ENCODE peak calls at places on chromosome 10, in seven cellular contexts. N is endothelial cell of umbilical vein, T is H1, V is astrocyte, J is fibroblast of lung, W is mammary epithelial cell, L is hepatocyte. K is an unnamed sample.

GRCh38 chr10:30455816-30456215 is 21.8 kb downstream of the MAP3K8 start:
- DNase-seq in N (no peak), T (no peak), V (no peak), J (no peak), W (no peak), L (no peak), K (no peak)

GRCh38 chr10:34102237-34102673 is 712.8 kb downstream of the PARD3 start:
- DNase-seq in N (peak; percentile 39), T (no peak), V (peak; percentile 41), J (peak; percentile 65), W (no peak), L (peak; percentile 37), K (no peak)

GRCh38 chr10:94076325-94076841 is 82.7 kb downstream of the PLCE1 start:
- DNase-seq in N (no peak), T (no peak), V (peak; percentile 51), J (peak; percentile 82), W (no peak), L (peak; percentile 61), K (no peak)

GRCh38 chr10:120386896-120387295 is 70.1 kb upstream of the PLPP4 start:
- DNase-seq in N (no peak), T (no peak), V (peak; percentile 52), J (no peak), W (no peak), L (no peak), K (no peak)

GRCh38 chr10:99908512-99908911 is 101.2 kb downstream of the DNMBP start:
- DNase-seq in N (no peak), T (no peak), V (peak; percentile 23), J (no peak), W (peak; percentile 72), L (no peak), K (no peak)

GRCh38 chr10:15385552-15386455 is 14.7 kb upstream of the FAM171A1 start:
- DNase-seq in N (peak; percentile 89), T (no peak), V (no peak), J (no peak), W (no peak), L (no peak), K (no peak)

GRCh38 chr10:124283215-124284046 is 135.3 kb downstream of the OAT start:
- DNase-seq in N (no peak), T (no peak), V (no peak), J (no peak), W (no peak), L (no peak), K (no peak)

GRCh38 chr10:129641982-129642381 is 174.9 kb downstream of the MGMT start:
- DNase-seq in N (no peak), T (no peak), V (no peak), J (no peak), W (no peak), L (no peak), K (no peak)

GRCh38 chr10:70587045-70587658 is 15.4 kb downstream of the PRF1 start:
- DNase-seq in N (no peak), T (no peak), V (no peak), J (no peak), W (no peak), L (no peak), K (no peak)

GRCh38 chr10:58435297-58435696 is 50.1 kb downstream of the TFAM start:
- DNase-seq in N (peak; percentile 23), T (no peak), V (peak; percentile 100), J (peak; percentile 94), W (peak; percentile 91), L (peak; percentile 23), K (peak; percentile 66)

GRCh38 chr10:100183482-100183881 is 2.3 kb downstream of the ERLIN1 start:
- DNase-seq in N (no peak), T (no peak), V (no peak), J (peak; percentile 22), W (peak; percentile 58), L (peak; percentile 42), K (no peak)

GRCh38 chr10:98212204-98212603 is 55.8 kb downstream of the LOXL4 start:
- DNase-seq in N (no peak), T (no peak), V (no peak), J (no peak), W (peak; percentile 66), L (no peak), K (no peak)

GRCh38 chr10:120850911-120851865 is at the start of gene WDR11:
- DNase-seq in N (peak; percentile 88), T (peak; percentile 87), V (peak; percentile 87), J (peak; percentile 94), W (peak; percentile 92), L (peak; percentile 94), K (peak; percentile 41)

GRCh38 chr10:96585726-96586418 is 940 bp downstream of the TM9SF3 start:
- DNase-seq in N (peak; percentile 41), T (no peak), V (peak; percentile 12), J (peak; percentile 5), W (peak; percentile 11), L (peak; percentile 61), K (no peak)

GRCh38 chr10:114328278-114328812 is 76.0 kb downstream of the AFAP1L2 start:
- DNase-seq in N (no peak), T (no peak), V (no peak), J (no peak), W (no peak), L (no peak), K (no peak)

GRCh38 chr10:63208981-63209380 is 75.9 kb downstream of the NRBF2 start:
- DNase-seq in N (peak; percentile 73), T (no peak), V (peak; percentile 71), J (peak; percentile 51), W (no peak), L (no peak), K (no peak)

GRCh38 chr10:97034301-97034700 is 151.5 kb downstream of the SLIT1 start:
- DNase-seq in N (no peak), T (no peak), V (no peak), J (peak; percentile 4), W (no peak), L (no peak), K (no peak)

GRCh38 chr10:124641282-124642075 is 102.7 kb downstream of the FAM53B start:
- DNase-seq in N (no peak), T (no peak), V (peak; percentile 58), J (peak; percentile 66), W (peak; percentile 54), L (peak; percentile 32), K (no peak)

GRCh38 chr10:31157125-31157983 is 125.7 kb upstream of the ZNF438 start:
- DNase-seq in N (no peak), T (no peak), V (peak; percentile 90), J (peak; percentile 87), W (no peak), L (peak; percentile 32), K (no peak)

GRCh38 chr10:75272896-75273295 is 37.1 kb upstream of the COMTD1 start:
- DNase-seq in N (no peak), T (no peak), V (no peak), J (peak; percentile 41), W (no peak), L (no peak), K (no peak)

GRCh38 chr10:47383254-47384147 is 592 bp downstream of the ZNF488 start:
- DNase-seq in N (no peak), T (peak; percentile 57), V (no peak), J (no peak), W (no peak), L (no peak), K (no peak)

GRCh38 chr10:132497788-132498561 is 39.6 kb upstream of the INPP5A start:
- DNase-seq in N (no peak), T (no peak), V (no peak), J (no peak), W (no peak), L (no peak), K (no peak)
- H3K79me2 ChIP-seq in N (no peaks in the 10 kb centered on the region), T (no peaks in the 10 kb centered on the region), V (no peaks in the 10 kb centered on the region), J (no peaks in the 10 kb centered on the region), W (no peaks in the 10 kb centered on the region), L (no peaks in the 10 kb centered on the region), K (no peaks in the 10 kb centered on the region)

GRCh38 chr10:103676851-103677417 is 178.4 kb downstream of the SH3PXD2A start:
- DNase-seq in N (no peak), T (no peak), V (peak; percentile 99), J (peak; percentile 73), W (peak; percentile 65), L (no peak), K (no peak)

GRCh38 chr10:103673616-103674015 is 180.1 kb downstream of the NEURL1 start:
- DNase-seq in N (no peak), T (no peak), V (no peak), J (no peak), W (no peak), L (no peak), K (no peak)

GRCh38 chr10:103677486-103677885 is 177.9 kb downstream of the SH3PXD2A start:
- DNase-seq in N (no peak), T (no peak), V (no peak), J (no peak), W (no peak), L (no peak), K (no peak)

GRCh38 chr10:103678104-103678526 is 177.3 kb downstream of the SH3PXD2A start:
- DNase-seq in N (peak; percentile 77), T (no peak), V (peak; percentile 90), J (peak; percentile 99), W (no peak), L (peak; percentile 94), K (no peak)

GRCh38 chr10:103676058-103676785 is 179.2 kb downstream of the SH3PXD2A start:
- DNase-seq in N (no peak), T (no peak), V (peak; percentile 52), J (peak; percentile 60), W (peak; percentile 49), L (peak; percentile 59), K (peak; percentile 64)
- H3K4me3 ChIP-seq in N (no peak overlapping the region), T (no peak overlapping the region), V (no peak overlapping the region), J (peak overlapping the region; percentile 6), W (no peak overlapping the region), L (no peak overlapping the region), K (peak overlapping the region; percentile 39)

DNA sequence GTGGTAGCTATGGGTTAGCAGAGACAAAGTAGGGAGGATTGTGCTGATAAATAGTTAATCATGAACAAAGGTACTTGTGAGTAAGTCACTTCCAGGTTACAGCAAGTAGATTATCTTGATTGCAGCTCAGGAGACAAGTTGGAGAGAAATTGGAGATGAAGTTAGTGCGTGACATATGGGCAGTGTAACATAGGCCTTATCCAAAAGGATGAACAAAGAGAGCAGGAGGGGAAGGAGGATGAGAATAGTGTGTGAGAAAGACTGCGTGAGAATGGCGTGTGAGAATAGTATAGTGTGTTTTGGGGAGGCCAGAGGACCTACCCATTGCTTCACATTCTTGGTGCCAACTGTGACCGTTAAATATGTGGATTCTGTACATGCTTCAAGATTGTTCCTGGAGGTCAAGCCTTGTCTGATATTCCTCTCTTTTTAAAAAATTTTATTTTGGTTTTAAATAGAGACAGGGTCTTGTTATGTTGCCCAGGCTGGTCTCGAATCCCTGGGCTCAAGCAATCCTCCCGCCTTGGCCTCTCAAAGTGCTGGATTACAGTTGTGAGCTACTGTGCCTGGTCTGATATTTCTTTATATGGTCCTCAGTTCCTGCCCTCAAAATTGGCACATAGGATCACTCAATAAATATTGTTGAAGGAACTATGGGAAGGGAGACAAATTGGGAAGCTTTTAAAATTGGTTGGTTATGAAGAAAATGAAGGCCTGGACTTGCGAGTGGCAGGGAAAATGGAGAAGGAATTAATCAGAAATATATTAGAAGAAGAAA is 3.2 kb downstream of the VCL start:
- DNase-seq in N (no peak), T (no peak), V (no peak), J (no peak), W (no peak), L (no peak), K (no peak)
- H3K79me2 ChIP-seq in N (peaks cover 78% of the 10 kb centered on the region), T (peaks cover 40% of the 10 kb centered on the region), V (peaks cover 82% of the 10 kb centered on the region), J (peaks cover 77% of the 10 kb centered on the region), W (peaks cover 77% of the 10 kb centered on the region), L (peaks cover 74% of the 10 kb centered on the region), K (peaks cover 74% of the 10 kb centered on the region)

DNA sequence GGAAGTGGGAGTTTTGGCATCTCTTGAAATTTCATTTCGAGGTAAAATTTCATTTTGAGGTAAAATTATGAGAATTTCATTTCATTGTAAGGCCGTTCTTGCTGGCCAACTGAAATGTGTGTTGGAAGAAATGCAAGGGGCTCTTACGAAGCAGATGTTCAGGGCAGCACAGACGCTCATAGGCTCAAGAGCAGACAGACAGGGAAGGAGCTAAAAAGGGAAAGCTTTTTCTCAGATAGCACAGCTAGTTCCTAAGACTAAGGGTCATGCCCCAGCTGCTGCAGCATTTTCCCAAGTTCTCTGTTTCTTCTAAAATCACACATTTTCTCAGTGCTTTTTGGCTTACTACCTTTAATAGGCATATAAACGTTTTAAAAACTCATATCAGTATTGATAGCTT is 65.1 kb upstream of the SFMBT2 start:
- DNase-seq in N (no peak), T (no peak), V (no peak), J (no peak), W (no peak), L (no peak), K (no peak)
- H3K4me3 ChIP-seq in N (no peak overlapping the region), T (no peak overlapping the region), V (no peak overlapping the region), J (no peak overlapping the region), W (no peak overlapping the region), L (no peak overlapping the region), K (no peak overlapping the region)